ENCODE peak calls at places on chromosomes 2 and 18, in five cellular contexts. S, J, O, D and Y are unnamed samples.

GRCh38 chr2:166351319-166351718 is 24.4 kb downstream of the SCN9A start:
- DNase-seq in S (no peak), J (no peak), O (no peak), D (no peak), Y (no peak)

GRCh38 chr2:111168528-111168929 is 47.8 kb downstream of the BCL2L11 start:
- DNase-seq in S (peak), J (no peak), O (peak), D (peak), Y (no peak)

GRCh38 chr2:132420776-132421175 is 4.2 kb downstream of the GPR39 start:
- DNase-seq in S (no peak), J (no peak), O (no peak), D (no peak), Y (no peak)

GRCh38 chr18:25113081-25113480 is 238.9 kb downstream of the ZNF521 start:
- DNase-seq in S (no peak), J (no peak), O (no peak), D (no peak), Y (no peak)

GRCh38 chr2:19890104-19890503 is 11.7 kb downstream of the TTC32 start:
- DNase-seq in S (no peak), J (peak), O (no peak), D (no peak), Y (no peak)

GRCh38 chr2:157152362-157152761 is 105.1 kb upstream of the GALNT5 start:
- DNase-seq in S (no peak), J (peak), O (no peak), D (no peak), Y (no peak)

GRCh38 chr2:232988444-232988843 is 24.6 kb downstream of the NGEF start:
- DNase-seq in S (peak), J (peak), O (no peak), D (no peak), Y (no peak)

GRCh38 chr2:117179405-117179804 is 635.1 kb upstream of the DDX18 start:
- DNase-seq in S (no peak), J (no peak), O (no peak), D (no peak), Y (no peak)

GRCh38 chr18:45722899-45723298 is 1.1 kb upstream of the SLC14A1 start:
- DNase-seq in S (peak), J (peak), O (peak), D (peak), Y (peak)

GRCh38 chr18:63410792-63411191 is 11.5 kb downstream of the VPS4B start:
- DNase-seq in S (no peak), J (peak), O (no peak), D (no peak), Y (no peak)

GRCh38 chr2:200216310-200216709 is 90.2 kb upstream of the SPATS2L start:
- DNase-seq in S (no peak), J (no peak), O (no peak), D (no peak), Y (no peak)

GRCh38 chr2:39368846-39369245 is 68.2 kb downstream of the MAP4K3 start:
- DNase-seq in S (no peak), J (no peak), O (no peak), D (no peak), Y (peak)

GRCh38 chr18:21134895-21135294 is 23.3 kb upstream of the ROCK1 start:
- DNase-seq in S (no peak), J (no peak), O (no peak), D (no peak), Y (peak)

GRCh38 chr2:175167076-175167791 is 769 bp downstream of the ATF2 start:
- DNase-seq in S (no peak), J (peak), O (peak), D (no peak), Y (peak)

GRCh38 chr2:182248362-182248761 is 178.5 kb downstream of the PDE1A start:
- DNase-seq in S (no peak), J (no peak), O (no peak), D (no peak), Y (no peak)

GRCh38 chr2:27779417-27780055 is 8.0 kb downstream of the MRPL33 start:
- DNase-seq in S (no peak), J (no peak), O (no peak), D (no peak), Y (no peak)

GRCh38 chr2:187934692-187935091 is 357.0 kb upstream of the GULP1 start:
- DNase-seq in S (no peak), J (no peak), O (no peak), D (no peak), Y (no peak)

GRCh38 chr18:58135170-58135569 is 91.1 kb downstream of the NEDD4L start:
- DNase-seq in S (no peak), J (peak), O (no peak), D (peak), Y (no peak)

GRCh38 chr2:63124209-63124608 is 73.6 kb downstream of the OTX1 start:
- DNase-seq in S (no peak), J (no peak), O (no peak), D (peak), Y (no peak)

GRCh38 chr18:61605376-61606067 is 272.3 kb downstream of the CDH20 start:
- DNase-seq in S (no peak), J (no peak), O (no peak), D (no peak), Y (no peak)

GRCh38 chr18:12599543-12599942 is 58.4 kb downstream of the SPIRE1 start:
- DNase-seq in S (peak), J (no peak), O (no peak), D (no peak), Y (no peak)

GRCh38 chr2:204127238-204127637 is 190.7 kb downstream of the ICOS start:
- DNase-seq in S (no peak), J (no peak), O (no peak), D (no peak), Y (no peak)

GRCh38 chr2:46375566-46376125 is 78.4 kb downstream of the EPAS1 start:
- DNase-seq in S (no peak), J (no peak), O (no peak), D (no peak), Y (no peak)
- H3K4me3 ChIP-seq in S (no peak), J (no peak), O (no peak), D (no peak), Y (no peak)

GRCh38 chr2:18522484-18523146 is 37.8 kb downstream of the RDH14 start:
- DNase-seq in S (no peak), J (no peak), O (no peak), D (no peak), Y (no peak)
- TF ChIP-seq ZBTB33 in S (no peak), J (no peak), O (no peak), D (no peak), Y (no peak)

DNA sequence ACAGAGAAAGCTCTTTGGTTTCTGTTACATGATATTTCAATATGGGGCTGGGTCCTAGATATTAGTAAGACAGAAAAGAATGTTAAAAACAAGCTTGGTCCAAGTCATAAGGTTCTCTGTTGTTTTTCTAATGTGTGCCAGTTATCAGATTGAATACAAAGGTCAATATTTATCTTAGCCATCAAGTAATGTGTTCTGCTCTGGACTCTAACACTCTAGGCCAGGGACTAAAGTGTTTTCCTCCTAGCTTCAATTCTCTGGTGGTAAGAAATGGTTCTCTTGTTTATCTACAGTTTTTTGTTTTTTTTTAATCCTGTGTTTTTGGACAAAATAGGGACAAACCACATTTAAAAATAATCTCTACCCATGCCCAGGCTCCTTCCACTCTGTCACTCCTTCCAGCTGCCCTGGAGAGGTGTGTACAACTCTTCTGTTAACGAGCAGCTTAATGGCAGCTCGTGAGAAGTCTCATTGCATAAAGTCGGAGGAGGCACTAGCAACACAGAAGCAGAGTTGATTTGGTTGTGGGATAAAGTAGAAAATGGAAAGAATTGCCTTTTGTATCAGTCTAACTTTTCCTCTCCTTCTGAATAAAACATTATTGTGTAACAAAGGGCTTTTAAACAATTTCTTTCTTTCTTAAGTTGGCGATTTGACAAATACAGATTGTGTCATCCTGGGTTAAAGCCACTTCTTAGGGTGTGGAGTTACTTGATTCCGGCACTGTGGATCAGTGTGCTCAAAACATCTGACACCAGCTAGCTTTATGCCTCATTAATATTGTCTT is 8.0 kb upstream of the SESTD1 start:
- DNase-seq in S (no peak), J (peak), O (no peak), D (no peak), Y (no peak)
- H3K4me3 ChIP-seq in S (no peak), J (peak), O (no peak), D (no peak), Y (no peak)

GRCh38 chr18:76255070-76255683 is 239.9 kb downstream of the ZNF516 start:
- DNase-seq in S (peak), J (no peak), O (no peak), D (no peak), Y (no peak)

GRCh38 chr18:76258209-76258608 is 236.8 kb downstream of the ZNF516 start:
- DNase-seq in S (no peak), J (no peak), O (no peak), D (no peak), Y (no peak)

GRCh38 chr18:76256897-76257500 is 238.0 kb downstream of the ZNF516 start:
- DNase-seq in S (peak), J (peak), O (no peak), D (no peak), Y (peak)

GRCh38 chr18:76251691-76252090 is 243.4 kb downstream of the ZNF516 start:
- DNase-seq in S (no peak), J (no peak), O (no peak), D (no peak), Y (no peak)

GRCh38 chr18:76252880-76253279 is 242.2 kb downstream of the ZNF516 start:
- DNase-seq in S (peak), J (no peak), O (no peak), D (no peak), Y (no peak)
- TF ChIP-seq ZBTB33 in S (no peak), J (no peak), O (no peak), D (no peak), Y (no peak)

DNA sequence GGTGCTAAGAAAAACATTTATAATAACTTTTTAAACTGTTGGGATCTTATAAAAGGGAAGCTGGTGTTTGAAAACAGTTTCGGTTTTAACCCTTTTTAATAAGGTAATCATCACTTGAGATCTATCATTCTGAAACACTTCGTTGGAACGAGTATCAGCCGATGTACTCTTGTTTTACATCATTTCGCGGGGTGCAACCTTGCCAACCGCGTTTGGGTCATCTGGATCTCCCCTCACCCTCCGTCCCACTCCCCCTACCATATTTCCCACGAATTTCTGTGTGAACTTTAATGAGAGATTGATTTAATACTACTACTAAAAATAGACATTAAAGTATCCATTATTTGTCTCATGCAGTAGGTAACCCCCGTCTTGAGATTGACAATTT is 1.3 kb downstream of the CREB1 start:
- DNase-seq in S (no peak), J (no peak), O (no peak), D (no peak), Y (peak)
- H3K4me3 ChIP-seq in S (peak), J (peak), O (peak), D (peak), Y (peak)

GRCh38 chr2:75547345-75548035 is 13.2 kb downstream of the EVA1A start:
- DNase-seq in S (no peak), J (no peak), O (no peak), D (no peak), Y (no peak)
- TF ChIP-seq ZBTB33 in S (no peak), J (no peak), O (no peak), D (no peak), Y (no peak)

DNA sequence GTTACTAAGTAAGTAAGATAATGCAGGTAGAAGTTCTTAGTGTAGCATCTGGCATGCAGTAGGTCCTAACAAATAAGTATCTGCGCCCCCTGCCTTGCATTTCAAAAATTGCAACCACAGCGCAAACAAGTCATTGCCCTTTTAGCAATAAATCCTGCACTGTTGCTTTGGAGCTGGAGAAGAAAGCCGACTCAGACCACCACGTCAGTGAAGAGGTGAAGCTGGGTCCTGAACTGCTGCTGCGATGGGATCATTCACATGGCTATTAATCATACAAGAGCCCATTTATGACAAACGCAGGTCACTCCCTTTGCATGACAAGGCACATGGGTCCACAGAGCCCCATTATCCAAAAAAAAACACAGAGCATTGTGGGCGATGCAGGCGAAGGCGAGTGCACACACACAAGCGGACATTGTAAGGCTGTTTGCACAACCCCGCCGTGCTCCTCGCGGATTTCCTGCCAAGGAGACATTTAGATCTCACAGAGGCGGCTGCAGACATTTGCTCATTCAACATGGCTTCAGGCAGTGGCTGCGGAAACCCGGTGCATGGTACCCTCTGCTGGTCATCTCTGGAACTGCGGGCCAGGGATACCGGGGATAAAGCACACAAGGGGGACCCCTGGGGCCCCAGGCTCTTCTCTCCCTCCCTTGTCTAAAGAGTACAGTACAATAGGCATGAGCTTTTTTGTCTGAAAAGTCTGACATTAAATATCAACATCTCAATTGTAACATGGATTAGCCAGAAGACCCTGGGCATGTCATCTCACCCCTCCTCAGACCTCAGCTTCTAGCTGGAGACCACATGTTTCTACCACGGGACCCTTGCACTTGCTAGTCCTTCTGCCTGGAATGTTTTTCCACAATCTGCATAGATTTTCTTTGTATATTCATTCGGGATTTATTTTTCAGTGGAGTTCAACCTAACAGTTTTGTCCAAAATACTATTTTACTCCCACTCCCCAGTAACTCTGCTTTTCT is 56.7 kb downstream of the CYRIA start:
- DNase-seq in S (peak), J (peak), O (peak), D (peak), Y (peak)
- H3K4me3 ChIP-seq in S (peak), J (peak), O (peak), D (peak), Y (peak)

DNA sequence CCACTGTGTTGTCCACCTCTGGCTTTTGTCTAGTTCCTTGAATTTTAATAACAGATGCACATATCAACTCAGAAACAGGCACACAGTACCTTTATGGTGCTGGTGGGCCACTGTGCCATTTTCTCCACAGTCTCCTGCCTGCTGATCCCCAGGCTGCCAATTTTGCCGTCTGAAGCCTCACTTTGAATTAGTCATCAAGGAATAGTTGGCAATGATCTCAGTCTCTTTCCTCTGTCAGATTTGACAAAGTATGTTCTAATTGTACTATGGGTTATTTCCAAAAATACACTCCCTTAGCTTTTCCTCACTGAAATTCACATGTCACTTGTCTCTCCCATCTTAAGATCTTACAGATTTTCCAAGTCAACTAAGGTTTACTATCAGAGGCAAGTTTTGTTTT is 140.7 kb downstream of the ZNF516 start:
- DNase-seq in S (no peak), J (no peak), O (no peak), D (no peak), Y (no peak)
- TF ChIP-seq ZBTB33 in S (no peak), J (no peak), O (no peak), D (no peak), Y (no peak)

GRCh38 chr2:154698789-154699559 is 479 bp downstream of the KCNJ3 start:
- DNase-seq in S (no peak), J (no peak), O (no peak), D (no peak), Y (peak)
- H3K4me3 ChIP-seq in S (no peak), J (no peak), O (no peak), D (no peak), Y (no peak)